ENCODE peak calls at places on chromosome 6, in four cellular contexts. T is central memory CD4-positive, alpha-beta T cell; N is hypothalamus; Q is NCI-H2227 treated with DMSO at 0.1 percent for 48 hours. S is an unnamed sample.

GRCh38 chr6:130282234-130282995 is 59.7 kb upstream of the SAMD3 start:
- DNase-seq in N (no peak), Q (no peak), T (peak; percentile 32), S (peak; percentile 7)

GRCh38 chr6:83609248-83609647 is 96.9 kb downstream of the PRSS35 start:
- DNase-seq in N (no peak), T (no peak), Q (peak; percentile 97), S (no peak)

GRCh38 chr6:17088091-17088611 is 13.7 kb upstream of the STMND1 start:
- DNase-seq in N (no peak), Q (no peak), T (no peak), S (no peak)

GRCh38 chr6:99026135-99026534 is 78.4 kb upstream of the FBXL4 start:
- DNase-seq in T (no peak), Q (no peak), N (no peak), S (no peak)

GRCh38 chr6:28856617-28857000 is 67.2 kb downstream of the TRIM27 start:
- DNase-seq in T (no peak), N (no peak), Q (no peak), S (peak; percentile 49)

GRCh38 chr6:111486921-111487320 is 3.9 kb upstream of the REV3L start:
- DNase-seq in T (peak; percentile 30), N (no peak), Q (no peak), S (no peak)

GRCh38 chr6:132461958-132462357 is 51.0 kb downstream of the STX7 start:
- DNase-seq in Q (no peak), N (no peak), T (no peak), S (no peak)

GRCh38 chr6:130453230-130453629 is 87.4 kb downstream of the TMEM200A start:
- DNase-seq in Q (no peak), T (peak; percentile 16), N (no peak), S (no peak)

GRCh38 chr6:159107451-159108260 is 61.5 kb upstream of the FNDC1 start:
- DNase-seq in T (peak; percentile 64), N (no peak), Q (no peak), S (peak; percentile 78)

GRCh38 chr6:37776546-37776945 is 43.0 kb upstream of the ZFAND3 start:
- DNase-seq in Q (no peak), N (no peak), T (no peak), S (no peak)

GRCh38 chr6:93721386-93722048 is 302.2 kb upstream of the EPHA7 start:
- DNase-seq in T (no peak), Q (peak; percentile 29), N (no peak), S (no peak)

GRCh38 chr6:72890671-72891070 is 268.8 kb downstream of the KCNQ5 start:
- DNase-seq in N (no peak), T (no peak), Q (no peak), S (no peak)

GRCh38 chr6:18883268-18883667 is 496.1 kb downstream of the RNF144B start:
- DNase-seq in T (no peak), Q (no peak), N (no peak), S (no peak)

GRCh38 chr6:164133095-164133494 is 718.6 kb downstream of the QKI start:
- DNase-seq in Q (no peak), N (no peak), T (no peak), S (no peak)

GRCh38 chr6:155380666-155381332 is 66.5 kb upstream of the TFB1M start:
- DNase-seq in T (no peak), N (no peak), Q (no peak), S (no peak)

GRCh38 chr6:132392792-132393191 is 8.5 kb downstream of the MOXD1 start:
- DNase-seq in N (no peak), T (no peak), Q (no peak), S (peak; percentile 42)

GRCh38 chr6:21883929-21884328 is 290.4 kb downstream of the SOX4 start:
- DNase-seq in N (no peak), T (no peak), Q (no peak), S (no peak)

GRCh38 chr6:79599725-79600259 is 31.3 kb upstream of the SH3BGRL2 start:
- DNase-seq in N (no peak), T (no peak), Q (no peak), S (no peak)

GRCh38 chr6:5998741-5999687 is 7.7 kb downstream of the NRN1 start:
- DNase-seq in Q (no peak), T (no peak), N (no peak), S (peak; percentile 6)

GRCh38 chr6:119197271-119197670 is 118.8 kb upstream of the FAM184A start:
- DNase-seq in N (no peak), Q (no peak), T (no peak), S (no peak)

GRCh38 chr6:98416027-98416426 is 418.3 kb upstream of the POU3F2 start:
- DNase-seq in N (no peak), Q (no peak), T (no peak), S (no peak)

GRCh38 chr6:147642458-147642857 is 134.0 kb downstream of the SAMD5 start:
- DNase-seq in N (no peak), T (no peak), Q (no peak), S (no peak)

GRCh38 chr6:156694679-156695078 is 82.5 kb upstream of the ARID1B start:
- DNase-seq in T (no peak), Q (no peak), N (no peak), S (no peak)

GRCh38 chr6:136550330-136551071 is at the start of gene MAP7:
- DNase-seq in Q (peak; percentile 43), T (peak; percentile 68), N (peak; percentile 40), S (peak; percentile 52)

GRCh38 chr6:13194852-13195251 is 133.5 kb downstream of the TBC1D7 start:
- DNase-seq in Q (no peak), N (peak; percentile 8), T (no peak), S (peak; percentile 62)

GRCh38 chr6:116371384-116372209 is 850 bp downstream of the DSE start:
- DNase-seq in T (peak; percentile 12), N (peak; percentile 25), Q (peak; percentile 8), S (no peak)

GRCh38 chr6:16345449-16346330 is 107.3 kb downstream of the GMPR start:
- DNase-seq in Q (no peak), N (no peak), T (no peak), S (no peak)

GRCh38 chr6:116326392-116326717 is 44.4 kb upstream of the DSE start:
- DNase-seq in N (no peak), T (no peak), Q (no peak), S (no peak)

GRCh38 chr6:33724281-33725023 is 13.0 kb upstream of the UQCC2 start:
- DNase-seq in Q (no peak), N (no peak), T (no peak), S (no peak)

GRCh38 chr6:156280131-156280530 is 497.0 kb upstream of the ARID1B start:
- DNase-seq in Q (peak; percentile 68), N (no peak), T (no peak), S (peak; percentile 68)

GRCh38 chr6:30067460-30068139 is 602 bp downstream of the PPP1R11 start:
- DNase-seq in Q (no peak), N (no peak), T (no peak), S (no peak)

GRCh38 chr6:152932865-152933264 is 50.0 kb downstream of the FBXO5 start:
- DNase-seq in T (no peak), N (no peak), Q (no peak), S (no peak)

S was measured in naive B cell.